ENCODE peak calls at places on chromosomes 5 and 9, in nine cellular contexts. H, C, Z, O, X, V, G, F and L are unnamed samples.

GRCh38 chr9:113261917-113262671 is 13.3 kb downstream of the CDC26 start:
- DNase-seq in H (no peak), C (no peak), Z (no peak), O (no peak), X (no peak), V (no peak), G (no peak), F (no peak), L (no peak)

GRCh38 chr9:110142868-110143866 is 64.8 kb downstream of the C9orf152 start:
- DNase-seq in H (no peak), C (no peak), Z (no peak), O (no peak), X (peak), V (no peak), G (peak), F (no peak), L (no peak)

GRCh38 chr9:35518981-35519679 is 29.2 kb downstream of the RUSC2 start:
- DNase-seq in H (no peak), C (no peak), Z (peak), O (no peak), X (no peak), V (no peak), G (peak), F (no peak), L (peak)

GRCh38 chr5:18433336-18433735 is 799.1 kb downstream of the TAF11L14 start:
- DNase-seq in H (no peak), C (no peak), Z (no peak), O (peak), X (no peak), V (no peak), G (no peak), F (no peak), L (no peak)

GRCh38 chr5:140344683-140345423 is 1.6 kb downstream of the HBEGF start:
- DNase-seq in H (no peak), C (peak), Z (peak), O (peak), X (peak), V (peak), G (peak), F (no peak), L (peak)

GRCh38 chr9:70668751-70669150 is 254.3 kb upstream of the KLF9 start:
- DNase-seq in H (no peak), C (no peak), Z (peak), O (no peak), X (no peak), V (no peak), G (no peak), F (no peak), L (peak)

GRCh38 chr5:122880749-122881148 is 35.3 kb downstream of the SNX24 start:
- DNase-seq in H (no peak), C (no peak), Z (peak), O (no peak), X (no peak), V (no peak), G (no peak), F (no peak), L (no peak)

GRCh38 chr9:79809931-79810330 is 238.2 kb downstream of the TLE4 start:
- DNase-seq in H (no peak), C (no peak), Z (peak), O (peak), X (no peak), V (no peak), G (no peak), F (no peak), L (peak)

GRCh38 chr5:65100846-65101678 is 332.3 kb downstream of the CWC27 start:
- DNase-seq in H (no peak), C (peak), Z (peak), O (peak), X (peak), V (peak), G (peak), F (peak), L (peak)

GRCh38 chr9:131478421-131478868 is 24.3 kb upstream of the POMT1 start:
- DNase-seq in H (peak), C (peak), Z (peak), O (peak), X (peak), V (peak), G (peak), F (peak), L (peak)

GRCh38 chr9:98611986-98612505 is 96.7 kb downstream of the GABBR2 start:
- DNase-seq in H (no peak), C (no peak), Z (no peak), O (no peak), X (no peak), V (no peak), G (no peak), F (no peak), L (no peak)

GRCh38 chr9:137311171-137311970 is 9.3 kb upstream of the NRARP start:
- DNase-seq in H (peak), C (peak), Z (peak), O (peak), X (peak), V (peak), G (no peak), F (peak), L (no peak)

GRCh38 chr5:157331807-157332206 is 65.9 kb downstream of the CYFIP2 start:
- DNase-seq in H (no peak), C (no peak), Z (no peak), O (no peak), X (no peak), V (no peak), G (no peak), F (no peak), L (no peak)

GRCh38 chr5:123438902-123439301 is 15.7 kb upstream of the CEP120 start:
- DNase-seq in H (no peak), C (peak), Z (no peak), O (no peak), X (no peak), V (no peak), G (no peak), F (no peak), L (no peak)

GRCh38 chr5:109407913-109408312 is 1.9 kb downstream of the PJA2 start:
- DNase-seq in H (no peak), C (no peak), Z (no peak), O (peak), X (peak), V (no peak), G (no peak), F (no peak), L (no peak)

GRCh38 chr9:124355941-124356744 is 59.1 kb downstream of the PSMB7 start:
- DNase-seq in H (no peak), C (no peak), Z (peak), O (no peak), X (no peak), V (no peak), G (no peak), F (no peak), L (no peak)

DNA sequence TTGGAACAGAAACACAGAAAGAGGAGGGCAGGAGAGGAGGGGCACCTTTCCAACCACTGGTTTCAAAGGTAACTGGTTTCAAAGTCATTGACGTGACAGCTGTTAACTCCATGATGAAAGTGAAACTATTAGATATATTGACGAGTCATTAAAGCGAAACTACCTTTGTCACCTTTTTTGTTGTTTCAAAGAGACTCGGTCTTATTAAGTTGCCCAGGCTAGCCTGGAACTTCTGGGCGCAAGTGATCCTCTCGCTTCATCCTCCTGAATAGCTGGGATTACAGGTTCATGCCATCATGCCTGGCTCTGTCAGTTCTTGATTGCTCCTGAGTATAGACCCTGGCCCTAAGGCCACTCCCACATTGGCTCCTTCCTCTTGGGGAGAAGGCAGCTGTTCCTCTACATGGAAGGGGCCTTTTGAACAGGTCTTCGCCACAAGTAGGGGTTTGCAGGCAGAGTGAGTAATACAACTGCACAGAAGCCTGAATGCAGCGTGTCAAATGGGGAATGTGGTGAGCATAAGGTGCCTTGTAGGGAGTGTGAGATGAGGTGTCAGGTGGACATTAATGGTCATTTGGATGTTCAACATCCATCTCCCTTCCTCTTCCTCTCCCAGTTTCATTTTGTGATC is 3.4 kb upstream of the F12 start:
- DNase-seq in H (no peak), C (no peak), Z (no peak), O (peak), X (no peak), V (no peak), G (no peak), F (no peak), L (no peak)
- H3K4me3 ChIP-seq in H (no peak), C (no peak), Z (no peak), O (no peak), X (no peak), V (no peak), G (no peak), F (no peak), L (no peak)

GRCh38 chr9:104808030-104808614 is 44.2 kb downstream of the NIPSNAP3B start:
- DNase-seq in H (no peak), C (no peak), Z (peak), O (no peak), X (peak), V (no peak), G (peak), F (no peak), L (peak)
- TF ChIP-seq CTCF in H (no peak), C (no peak), Z (peak), O (peak), X (peak), V (no peak), G (peak), F (peak), L (peak)

GRCh38 chr5:14174235-14174636 is 31.1 kb downstream of the TRIO start:
- DNase-seq in H (no peak), C (no peak), Z (no peak), O (peak), X (no peak), V (no peak), G (peak), F (no peak), L (no peak)
- H3K4me3 ChIP-seq in H (no peak), C (no peak), Z (no peak), O (no peak), X (no peak), V (no peak), G (peak), F (peak), L (no peak)

GRCh38 chr5:97044057-97044456 is 98.4 kb downstream of the LIX1 start:
- DNase-seq in H (no peak), C (peak), Z (peak), O (peak), X (peak), V (no peak), G (peak), F (peak), L (peak)
- TF ChIP-seq CTCF in H (no peak), C (peak), Z (peak), O (peak), X (peak), V (peak), G (peak), F (peak), L (peak)

GRCh38 chr5:72328172-72328571 is 8.0 kb downstream of the PTCD2 start:
- DNase-seq in H (no peak), C (no peak), Z (peak), O (peak), X (no peak), V (peak), G (no peak), F (peak), L (peak)

GRCh38 chr5:72324186-72324825 is 4.1 kb downstream of the PTCD2 start:
- DNase-seq in H (no peak), C (no peak), Z (peak), O (no peak), X (no peak), V (no peak), G (no peak), F (no peak), L (peak)

GRCh38 chr5:72326298-72326649 is 6.1 kb downstream of the PTCD2 start:
- DNase-seq in H (no peak), C (no peak), Z (no peak), O (peak), X (no peak), V (no peak), G (no peak), F (no peak), L (no peak)

GRCh38 chr5:72330712-72331111 is 10.5 kb downstream of the PTCD2 start:
- DNase-seq in H (no peak), C (no peak), Z (no peak), O (no peak), X (no peak), V (no peak), G (no peak), F (no peak), L (no peak)

DNA sequence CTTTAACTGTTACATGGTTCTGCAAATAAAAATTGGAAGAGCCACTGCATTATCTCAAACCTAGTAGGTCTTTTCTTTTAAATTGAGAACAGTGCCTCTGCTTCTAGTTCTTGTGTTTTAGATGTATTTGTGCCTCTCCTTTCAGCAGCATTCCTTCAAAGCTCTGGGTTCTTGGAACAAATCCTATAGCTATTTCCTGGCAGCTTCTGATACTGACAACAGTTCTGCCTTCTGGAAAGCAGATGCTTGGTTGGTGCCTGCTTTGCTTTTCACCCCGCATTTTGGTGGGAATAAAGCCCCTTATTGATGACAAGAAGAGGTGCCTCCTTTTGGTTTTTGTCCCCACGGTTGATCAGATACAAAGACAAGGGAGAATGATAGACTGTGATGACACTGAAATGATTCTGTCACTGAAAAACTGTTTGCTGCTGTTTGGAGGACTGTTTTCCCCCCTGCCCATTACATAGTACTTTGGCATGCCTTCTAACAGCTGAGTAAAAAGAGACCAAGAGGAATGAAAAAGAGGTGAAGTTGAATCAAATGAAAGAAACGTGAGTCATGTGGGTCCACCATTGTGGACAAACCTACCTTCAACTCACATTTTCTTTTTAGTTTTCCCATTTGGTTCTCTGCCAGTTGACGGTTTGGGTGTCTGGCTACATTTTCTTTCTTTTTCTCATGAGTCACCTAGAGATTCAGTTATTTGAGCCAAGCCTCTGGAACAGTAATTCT is 5.6 kb downstream of the PTCD2 start:
- DNase-seq in H (no peak), C (no peak), Z (peak), O (peak), X (no peak), V (no peak), G (no peak), F (no peak), L (peak)
- H3K4me3 ChIP-seq in H (no peak), C (no peak), Z (no peak), O (no peak), X (no peak), V (no peak), G (no peak), F (no peak), L (peak)

GRCh38 chr9:126365780-126366179 is 39.2 kb downstream of the MVB12B start:
- DNase-seq in H (no peak), C (no peak), Z (no peak), O (no peak), X (no peak), V (no peak), G (peak), F (no peak), L (no peak)
- TF ChIP-seq CTCF in H (no peak), C (no peak), Z (no peak), O (no peak), X (no peak), V (peak), G (peak), F (no peak), L (no peak)

GRCh38 chr5:3102531-3102930 is 351.1 kb upstream of the IRX2 start:
- DNase-seq in H (no peak), C (no peak), Z (no peak), O (no peak), X (no peak), V (no peak), G (no peak), F (no peak), L (no peak)

GRCh38 chr5:3103241-3103855 is 351.9 kb upstream of the IRX2 start:
- DNase-seq in H (no peak), C (no peak), Z (no peak), O (no peak), X (no peak), V (no peak), G (no peak), F (no peak), L (no peak)

GRCh38 chr5:3105581-3105980 is 354.1 kb upstream of the IRX2 start:
- DNase-seq in H (no peak), C (no peak), Z (no peak), O (no peak), X (no peak), V (no peak), G (no peak), F (no peak), L (no peak)

GRCh38 chr5:3105172-3105571 is 353.7 kb upstream of the IRX2 start:
- DNase-seq in H (no peak), C (no peak), Z (no peak), O (no peak), X (no peak), V (no peak), G (no peak), F (no peak), L (no peak)

DNA sequence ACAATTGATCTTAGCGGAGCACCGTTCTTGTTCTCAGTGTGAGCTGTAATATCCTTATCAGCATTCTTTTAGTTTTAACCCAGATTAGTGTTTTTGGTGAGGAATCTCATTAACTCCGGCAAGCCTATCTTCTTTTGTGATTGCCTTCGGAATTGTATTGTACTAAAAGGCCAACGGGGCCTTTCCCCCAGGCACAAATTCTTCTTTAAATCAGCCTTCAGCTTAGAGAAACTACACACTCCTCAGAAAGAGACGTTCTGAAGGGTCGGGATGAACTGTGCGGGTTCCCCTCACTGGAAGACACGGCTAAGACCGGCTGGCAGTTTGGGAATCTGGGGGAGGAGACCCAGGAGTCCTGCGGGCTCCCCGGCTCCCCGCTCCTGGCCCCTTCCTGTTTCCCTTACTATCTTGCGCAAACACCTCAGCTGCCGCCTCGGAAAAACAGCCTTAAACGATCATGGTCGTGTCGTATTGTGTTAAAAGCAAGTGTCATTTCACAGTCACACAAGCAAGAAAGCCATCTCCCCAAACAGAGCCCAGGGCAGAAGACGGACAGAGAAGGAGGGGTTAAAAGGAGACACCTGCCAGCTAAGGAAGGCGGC is 353.1 kb upstream of the IRX2 start:
- DNase-seq in H (no peak), C (no peak), Z (no peak), O (no peak), X (no peak), V (no peak), G (no peak), F (no peak), L (no peak)
- H3K4me3 ChIP-seq in H (no peak), C (no peak), Z (no peak), O (no peak), X (no peak), V (no peak), G (peak), F (no peak), L (no peak)

GRCh38 chr9:126777733-126778132 is 27.1 kb upstream of the ZBTB43 start:
- DNase-seq in H (no peak), C (no peak), Z (no peak), O (no peak), X (no peak), V (no peak), G (peak), F (no peak), L (no peak)
- TF ChIP-seq CTCF in H (no peak), C (peak), Z (peak), O (no peak), X (peak), V (no peak), G (peak), F (no peak), L (no peak)

DNA sequence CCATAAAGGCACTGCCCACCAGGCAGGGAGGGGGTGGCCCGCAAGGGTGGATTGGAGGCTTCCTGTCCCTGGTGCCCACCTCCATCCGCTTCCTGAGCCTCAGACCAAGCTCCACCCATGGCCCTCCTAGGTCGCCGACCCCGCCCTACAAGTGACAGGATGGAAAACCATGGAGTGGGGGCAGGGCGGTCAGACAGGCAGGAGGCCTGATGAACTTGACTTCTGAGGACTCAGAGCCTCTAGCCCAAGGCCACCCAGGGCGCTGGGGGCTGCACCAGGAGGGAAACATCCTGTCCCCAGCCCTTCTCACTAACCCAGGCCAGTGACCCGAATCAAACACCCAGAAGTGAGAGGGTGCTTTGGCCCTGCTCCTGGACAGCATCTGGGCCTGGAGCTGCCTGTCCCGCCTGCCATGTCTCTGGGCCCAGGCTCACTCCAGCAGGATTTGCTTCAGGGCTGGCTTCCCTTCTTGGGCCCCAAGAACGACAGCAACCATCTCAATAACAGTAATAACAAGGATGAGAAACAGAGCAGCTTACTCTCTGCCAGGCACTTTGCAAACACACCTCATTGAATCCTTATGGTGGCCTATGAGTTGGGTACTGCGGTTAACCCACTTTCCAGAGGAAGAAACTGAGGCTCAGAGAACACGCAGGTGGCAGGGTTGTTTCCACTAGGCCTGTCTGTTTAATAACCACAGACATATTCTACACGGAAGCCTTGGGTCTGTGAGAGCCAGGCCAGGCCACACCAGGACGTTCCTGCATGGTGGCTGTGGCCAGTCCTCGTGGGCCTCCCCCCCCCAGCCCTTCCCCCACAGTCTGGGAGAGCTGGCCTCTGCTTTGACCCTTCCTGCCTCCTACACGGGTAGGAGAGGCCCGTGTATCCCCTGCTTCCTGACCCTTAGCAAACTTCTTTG is 4.4 kb upstream of the ST6GALNAC6 start:
- DNase-seq in H (peak), C (peak), Z (no peak), O (peak), X (peak), V (peak), G (peak), F (peak), L (peak)
- H3K4me3 ChIP-seq in H (peak), C (no peak), Z (no peak), O (no peak), X (no peak), V (no peak), G (peak), F (no peak), L (no peak)

DNA sequence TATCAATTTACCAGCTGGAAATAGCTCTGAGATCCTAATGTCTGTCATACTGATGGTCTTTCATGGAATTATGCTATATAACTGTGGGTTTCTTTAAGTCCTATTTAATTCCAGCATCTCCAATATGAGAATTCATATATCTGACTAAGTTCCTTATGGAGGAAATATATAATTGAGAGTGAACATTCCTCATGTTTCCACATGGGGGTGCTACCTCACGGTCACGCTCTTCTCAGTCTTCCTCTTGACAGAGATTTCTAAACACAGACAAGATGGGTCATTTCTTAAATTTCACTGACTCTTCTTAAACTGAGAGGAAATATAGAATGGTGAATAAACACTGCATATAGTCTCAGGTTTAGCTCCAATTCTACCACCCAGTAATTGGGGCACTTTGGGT is 212.1 kb downstream of the SLF1 start:
- DNase-seq in H (no peak), C (no peak), Z (peak), O (no peak), X (peak), V (no peak), G (peak), F (no peak), L (peak)
- TF ChIP-seq CTCF in H (no peak), C (no peak), Z (peak), O (peak), X (peak), V (no peak), G (peak), F (peak), L (peak)